ENCODE peak calls at places on chromosomes 4 and X, in nine cellular contexts. V is amniotic stem cell; W is Calu3; C is posterior cingulate gyrus; L is activated naive CD4-positive, alpha-beta T cell treated with anti-CD3 and anti-CD28 coated beads, Interleukin-2, amount 50 U/mL, for 16 hours; M is Kasumi-1; P is activated CD4-positive, alpha-beta T cell treated with anti-CD3 and anti-CD28 coated beads, Interleukin-2, amount 50 U/mL, for 4 hours; Y is immature natural killer cell; T is IMR-90. I is an unnamed sample.

GRCh38 chr4:112951362-112951962 is 98.0 kb upstream of the ANK2 start:
- DNase-seq in V (no peak), W (no peak), C (no peak), L (no peak), M (peak), P (no peak), Y (no peak), T (peak), I (peak)

GRCh38 chr4:146654976-146655761 is 16.5 kb downstream of the POU4F2 start:
- DNase-seq in V (no peak), W (peak), C (no peak), L (no peak), M (no peak), P (no peak), Y (no peak), T (peak), I (peak)

GRCh38 chr4:103108547-103108946 is 8.9 kb upstream of the BDH2 start:
- DNase-seq in V (no peak), W (no peak), C (no peak), L (no peak), M (no peak), P (no peak), Y (no peak), T (no peak), I (no peak)

GRCh38 chr4:93749351-93749761 is 79.2 kb upstream of the ATOH1 start:
- DNase-seq in V (no peak), W (no peak), C (no peak), L (no peak), M (no peak), P (no peak), Y (no peak), T (no peak), I (no peak)

GRCh38 chrX:65866146-65866545 is 173.7 kb downstream of the VSIG4 start:
- DNase-seq in V (no peak), W (no peak), C (no peak), L (no peak), M (no peak), P (peak), Y (peak), T (no peak), I (no peak)

GRCh38 chrX:20595928-20596550 is 329.3 kb upstream of the RPS6KA3 start:
- DNase-seq in V (no peak), W (no peak), C (no peak), L (peak), M (no peak), P (no peak), Y (no peak), T (no peak), I (no peak)

GRCh38 chr4:15906024-15906443 is 32.5 kb downstream of the FGFBP1 start:
- DNase-seq in V (no peak), W (peak), C (no peak), L (peak), M (no peak), P (no peak), Y (no peak), T (no peak), I (no peak)

GRCh38 chrX:17553451-17553850 is 178.5 kb downstream of the NHS start:
- DNase-seq in V (no peak), W (peak), C (no peak), L (no peak), M (no peak), P (no peak), Y (no peak), T (peak), I (no peak)

GRCh38 chr4:96194993-96195392 is 355.1 kb downstream of the PDHA2 start:
- DNase-seq in V (no peak), W (no peak), C (no peak), L (no peak), M (no peak), P (no peak), Y (no peak), T (no peak), I (no peak)

GRCh38 chrX:100407784-100408642 is 2.1 kb downstream of the PCDH19 start:
- DNase-seq in V (no peak), W (no peak), C (no peak), L (no peak), M (no peak), P (no peak), Y (no peak), T (no peak), I (no peak)

GRCh38 chr4:144615182-144615581 is 30.8 kb upstream of the HHIP start:
- DNase-seq in V (no peak), W (no peak), C (no peak), L (no peak), M (no peak), P (no peak), Y (no peak), T (peak), I (no peak)

GRCh38 chr4:159977907-159978617 is 875.2 kb downstream of the RAPGEF2 start:
- DNase-seq in V (no peak), W (no peak), C (no peak), L (no peak), M (no peak), P (no peak), Y (no peak), T (no peak), I (no peak)

GRCh38 chrX:49184294-49185061 is 1.7 kb downstream of the PRICKLE3 start:
- DNase-seq in V (peak), W (peak), C (peak), L (peak), M (no peak), P (no peak), Y (no peak), T (peak), I (peak)

GRCh38 chr4:144356941-144357381 is 216.4 kb upstream of the GYPA start:
- DNase-seq in V (no peak), W (no peak), C (no peak), L (no peak), M (no peak), P (no peak), Y (no peak), T (no peak), I (no peak)

GRCh38 chr4:139849219-139849618 is 183.6 kb downstream of the MGST2 start:
- DNase-seq in V (no peak), W (no peak), C (no peak), L (no peak), M (no peak), P (no peak), Y (no peak), T (no peak), I (no peak)